ENCODE peak calls at places on chromosomes 6 and 20, in nine cellular contexts. One of them, this sample, is unnamed.

GRCh38 chr6:17450825-17451224 is 57.4 kb downstream of the CAP2 start:
- DNase-seq in H7: no peak
- DNase-seq in posterior cingulate gyrus: no peak
- DNase-seq in Calu3: no peak
- DNase-seq in heart right ventricle: no peak
- DNase-seq in hepatocyte: no peak
- DNase-seq in hypothalamus: no peak
- DNase-seq in HS-5: no peak
- DNase-seq in iris pigment epithelial cell: no peak
- DNase-seq in this sample: no peak

GRCh38 chr6:131976545-131977061 is 25.4 kb upstream of the CCN2 start:
- DNase-seq in HS-5: no peak
- DNase-seq in H7: no peak
- DNase-seq in Calu3: no peak
- DNase-seq in hepatocyte: no peak
- DNase-seq in posterior cingulate gyrus: no peak
- DNase-seq in iris pigment epithelial cell: peak; percentile 87
- DNase-seq in hypothalamus: no peak
- DNase-seq in heart right ventricle: no peak
- DNase-seq in this sample: no peak

GRCh38 chr20:50111829-50112495 is 988 bp downstream of the UBE2V1 start:
- DNase-seq in hypothalamus: no peak
- DNase-seq in hepatocyte: no peak
- DNase-seq in heart right ventricle: no peak
- DNase-seq in Calu3: no peak
- DNase-seq in iris pigment epithelial cell: no peak
- DNase-seq in H7: no peak
- DNase-seq in posterior cingulate gyrus: no peak
- DNase-seq in HS-5: no peak
- DNase-seq in this sample: no peak

GRCh38 chr6:43870660-43871061 is 100.7 kb downstream of the VEGFA start:
- DNase-seq in hepatocyte: no peak
- DNase-seq in hypothalamus: no peak
- DNase-seq in H7: no peak
- DNase-seq in posterior cingulate gyrus: no peak
- DNase-seq in HS-5: no peak
- DNase-seq in heart right ventricle: no peak
- DNase-seq in iris pigment epithelial cell: no peak
- DNase-seq in Calu3: no peak
- DNase-seq in this sample: no peak

GRCh38 chr6:113723182-113723581 is 134.0 kb upstream of the MARCKS start:
- DNase-seq in posterior cingulate gyrus: no peak
- DNase-seq in HS-5: no peak
- DNase-seq in hypothalamus: no peak
- DNase-seq in H7: no peak
- DNase-seq in iris pigment epithelial cell: peak; percentile 52
- DNase-seq in hepatocyte: peak; percentile 13
- DNase-seq in Calu3: no peak
- DNase-seq in heart right ventricle: no peak
- DNase-seq in this sample: no peak

GRCh38 chr6:27986928-27987725 is 30.1 kb downstream of the OR2B6 start:
- DNase-seq in H7: no peak
- DNase-seq in posterior cingulate gyrus: no peak
- DNase-seq in Calu3: no peak
- DNase-seq in hepatocyte: no peak
- DNase-seq in iris pigment epithelial cell: peak; percentile 67
- DNase-seq in heart right ventricle: no peak
- DNase-seq in hypothalamus: no peak
- DNase-seq in HS-5: peak; percentile 64
- DNase-seq in this sample: no peak

GRCh38 chr6:170505306-170505705 is 47.8 kb downstream of the PSMB1 start:
- DNase-seq in HS-5: no peak
- DNase-seq in hypothalamus: no peak
- DNase-seq in heart right ventricle: no peak
- DNase-seq in posterior cingulate gyrus: no peak
- DNase-seq in Calu3: no peak
- DNase-seq in hepatocyte: no peak
- DNase-seq in H7: no peak
- DNase-seq in iris pigment epithelial cell: no peak
- DNase-seq in this sample: no peak

GRCh38 chr6:129555206-129555832 is 154.7 kb downstream of the ARHGAP18 start:
- DNase-seq in hypothalamus: no peak
- DNase-seq in Calu3: no peak
- DNase-seq in posterior cingulate gyrus: no peak
- DNase-seq in hepatocyte: no peak
- DNase-seq in HS-5: no peak
- DNase-seq in H7: no peak
- DNase-seq in iris pigment epithelial cell: peak; percentile 71
- DNase-seq in heart right ventricle: no peak
- DNase-seq in this sample: no peak

GRCh38 chr6:31209137-31209536 is 38.7 kb upstream of the POU5F1 start:
- DNase-seq in HS-5: no peak
- DNase-seq in hypothalamus: no peak
- DNase-seq in iris pigment epithelial cell: no peak
- DNase-seq in Calu3: no peak
- DNase-seq in posterior cingulate gyrus: no peak
- DNase-seq in H7: no peak
- DNase-seq in heart right ventricle: no peak
- DNase-seq in hepatocyte: peak; percentile 30
- DNase-seq in this sample: no peak

GRCh38 chr20:36153754-36154695 is 515 bp upstream of the EPB41L1 start:
- DNase-seq in iris pigment epithelial cell: peak; percentile 54
- DNase-seq in posterior cingulate gyrus: peak; percentile 81
- DNase-seq in hepatocyte: peak; percentile 92
- DNase-seq in heart right ventricle: peak; percentile 91
- DNase-seq in hypothalamus: peak; percentile 90
- DNase-seq in Calu3: peak; percentile 93
- DNase-seq in H7: peak; percentile 96
- DNase-seq in HS-5: no peak
- DNase-seq in this sample: peak; percentile 78

GRCh38 chr20:13029687-13030510 is 21.1 kb downstream of the SPTLC3 start:
- DNase-seq in HS-5: peak; percentile 97
- DNase-seq in hepatocyte: peak; percentile 72
- DNase-seq in hypothalamus: no peak
- DNase-seq in Calu3: peak; percentile 69
- DNase-seq in heart right ventricle: no peak
- DNase-seq in posterior cingulate gyrus: no peak
- DNase-seq in H7: no peak
- DNase-seq in iris pigment epithelial cell: peak; percentile 73
- DNase-seq in this sample: no peak

GRCh38 chr6:439681-440167 is 48.2 kb downstream of the IRF4 start:
- DNase-seq in iris pigment epithelial cell: no peak
- DNase-seq in posterior cingulate gyrus: no peak
- DNase-seq in Calu3: no peak
- DNase-seq in heart right ventricle: peak; percentile 27
- DNase-seq in HS-5: no peak
- DNase-seq in hepatocyte: no peak
- DNase-seq in hypothalamus: no peak
- DNase-seq in H7: no peak
- DNase-seq in this sample: no peak

GRCh38 chr20:2815242-2815900 is 584 bp downstream of the C20orf141 start:
- DNase-seq in H7: peak; percentile 26
- DNase-seq in iris pigment epithelial cell: no peak
- DNase-seq in posterior cingulate gyrus: no peak
- DNase-seq in Calu3: no peak
- DNase-seq in hypothalamus: no peak
- DNase-seq in HS-5: no peak
- DNase-seq in hepatocyte: no peak
- DNase-seq in heart right ventricle: no peak
- DNase-seq in this sample: no peak

GRCh38 chr6:97958143-97958542 is 675.1 kb upstream of the MMS22L start:
- DNase-seq in hypothalamus: no peak
- DNase-seq in heart right ventricle: peak; percentile 4
- DNase-seq in HS-5: peak; percentile 10
- DNase-seq in Calu3: no peak
- DNase-seq in iris pigment epithelial cell: peak; percentile 16
- DNase-seq in hepatocyte: peak; percentile 10
- DNase-seq in posterior cingulate gyrus: no peak
- DNase-seq in H7: peak; percentile 19
- DNase-seq in this sample: no peak

GRCh38 chr6:35457907-35458306 is 5.8 kb downstream of the FANCE start:
- DNase-seq in heart right ventricle: no peak
- DNase-seq in Calu3: no peak
- DNase-seq in iris pigment epithelial cell: no peak
- DNase-seq in H7: no peak
- DNase-seq in posterior cingulate gyrus: no peak
- DNase-seq in hypothalamus: no peak
- DNase-seq in HS-5: no peak
- DNase-seq in hepatocyte: no peak
- DNase-seq in this sample: no peak

GRCh38 chr6:168362276-168362990 is 42.9 kb upstream of the DACT2 start:
- DNase-seq in heart right ventricle: no peak
- DNase-seq in Calu3: no peak
- DNase-seq in hypothalamus: no peak
- DNase-seq in hepatocyte: no peak
- DNase-seq in HS-5: no peak
- DNase-seq in posterior cingulate gyrus: no peak
- DNase-seq in H7: no peak
- DNase-seq in iris pigment epithelial cell: no peak
- DNase-seq in this sample: no peak

GRCh38 chr6:43278524-43279078 is 19.5 kb upstream of the SLC22A7 start:
- DNase-seq in HS-5: no peak
- DNase-seq in iris pigment epithelial cell: peak; percentile 16
- DNase-seq in posterior cingulate gyrus: no peak
- DNase-seq in hypothalamus: no peak
- DNase-seq in Calu3: no peak
- DNase-seq in heart right ventricle: no peak
- DNase-seq in H7: peak; percentile 57
- DNase-seq in hepatocyte: no peak
- DNase-seq in this sample: no peak

GRCh38 chr6:18585032-18585573 is 198.0 kb downstream of the RNF144B start:
- DNase-seq in posterior cingulate gyrus: no peak
- DNase-seq in H7: no peak
- DNase-seq in HS-5: peak; percentile 72
- DNase-seq in heart right ventricle: peak; percentile 18
- DNase-seq in iris pigment epithelial cell: peak; percentile 69
- DNase-seq in Calu3: peak; percentile 18
- DNase-seq in hypothalamus: peak; percentile 2
- DNase-seq in hepatocyte: peak; percentile 84
- DNase-seq in this sample: no peak

GRCh38 chr20:16580596-16580995 is 7.3 kb upstream of the KIF16B start:
- DNase-seq in posterior cingulate gyrus: no peak
- DNase-seq in iris pigment epithelial cell: no peak
- DNase-seq in hypothalamus: no peak
- DNase-seq in H7: no peak
- DNase-seq in Calu3: no peak
- DNase-seq in HS-5: no peak
- DNase-seq in heart right ventricle: no peak
- DNase-seq in hepatocyte: no peak
- DNase-seq in this sample: no peak

GRCh38 chr6:125188037-125188436 is 34.5 kb downstream of the TPD52L1 start:
- DNase-seq in HS-5: peak; percentile 24
- DNase-seq in Calu3: no peak
- DNase-seq in iris pigment epithelial cell: peak; percentile 80
- DNase-seq in hepatocyte: no peak
- DNase-seq in posterior cingulate gyrus: no peak
- DNase-seq in H7: no peak
- DNase-seq in hypothalamus: no peak
- DNase-seq in heart right ventricle: no peak
- DNase-seq in this sample: no peak

GRCh38 chr6:95593025-95593424 is 15.7 kb downstream of the MANEA start:
- DNase-seq in posterior cingulate gyrus: no peak
- DNase-seq in iris pigment epithelial cell: no peak
- DNase-seq in HS-5: no peak
- DNase-seq in hypothalamus: no peak
- DNase-seq in hepatocyte: no peak
- DNase-seq in heart right ventricle: no peak
- DNase-seq in Calu3: peak; percentile 18
- DNase-seq in H7: no peak
- DNase-seq in this sample: peak; percentile 63

GRCh38 chr6:16334671-16335070 is 96.3 kb downstream of the GMPR start:
- DNase-seq in iris pigment epithelial cell: peak; percentile 93
- DNase-seq in hypothalamus: no peak
- DNase-seq in hepatocyte: peak; percentile 63
- DNase-seq in Calu3: no peak
- DNase-seq in posterior cingulate gyrus: no peak
- DNase-seq in heart right ventricle: peak; percentile 67
- DNase-seq in H7: no peak
- DNase-seq in HS-5: no peak
- DNase-seq in this sample: no peak

GRCh38 chr20:63518351-63518861 is 2.2 kb upstream of the PPDPF start:
- DNase-seq in Calu3: no peak
- DNase-seq in HS-5: no peak
- DNase-seq in iris pigment epithelial cell: no peak
- DNase-seq in hypothalamus: no peak
- DNase-seq in hepatocyte: no peak
- DNase-seq in H7: peak; percentile 89
- DNase-seq in posterior cingulate gyrus: no peak
- DNase-seq in heart right ventricle: no peak
- DNase-seq in this sample: no peak

GRCh38 chr20:57468523-57469417 is 56.2 kb downstream of the CTCFL start:
- DNase-seq in hypothalamus: no peak
- DNase-seq in H7: no peak
- DNase-seq in posterior cingulate gyrus: no peak
- DNase-seq in HS-5: no peak
- DNase-seq in hepatocyte: no peak
- DNase-seq in iris pigment epithelial cell: no peak
- DNase-seq in heart right ventricle: no peak
- DNase-seq in Calu3: no peak
- DNase-seq in this sample: no peak

GRCh38 chr6:118843685-118844390 is 50.1 kb upstream of the ASF1A start:
- DNase-seq in hypothalamus: no peak
- DNase-seq in posterior cingulate gyrus: no peak
- DNase-seq in H7: no peak
- DNase-seq in HS-5: no peak
- DNase-seq in heart right ventricle: no peak
- DNase-seq in iris pigment epithelial cell: peak; percentile 60
- DNase-seq in hepatocyte: no peak
- DNase-seq in Calu3: no peak
- DNase-seq in this sample: no peak

GRCh38 chr6:124964084-124964763 is 2.0 kb downstream of the RNF217 start:
- DNase-seq in H7: no peak
- DNase-seq in hepatocyte: peak; percentile 37
- DNase-seq in Calu3: no peak
- DNase-seq in HS-5: no peak
- DNase-seq in heart right ventricle: no peak
- DNase-seq in hypothalamus: peak; percentile 7
- DNase-seq in posterior cingulate gyrus: no peak
- DNase-seq in iris pigment epithelial cell: peak; percentile 63
- DNase-seq in this sample: no peak

GRCh38 chr6:120378582-120379220 is 955.6 kb downstream of the TBC1D32 start:
- DNase-seq in H7: peak; percentile 28
- DNase-seq in hypothalamus: no peak
- DNase-seq in posterior cingulate gyrus: no peak
- DNase-seq in hepatocyte: peak; percentile 52
- DNase-seq in iris pigment epithelial cell: peak; percentile 8
- DNase-seq in heart right ventricle: no peak
- DNase-seq in HS-5: no peak
- DNase-seq in Calu3: no peak
- DNase-seq in this sample: no peak

GRCh38 chr6:33744895-33745546 is 1.7 kb downstream of the IP6K3 start:
- DNase-seq in hypothalamus: no peak
- DNase-seq in hepatocyte: peak; percentile 73
- DNase-seq in Calu3: no peak
- DNase-seq in heart right ventricle: no peak
- DNase-seq in HS-5: no peak
- DNase-seq in H7: peak; percentile 74
- DNase-seq in posterior cingulate gyrus: no peak
- DNase-seq in iris pigment epithelial cell: no peak
- DNase-seq in this sample: no peak

GRCh38 chr20:63234693-63235398 is 859 bp upstream of the BIRC7 start:
- DNase-seq in iris pigment epithelial cell: peak; percentile 18
- DNase-seq in H7: peak; percentile 92
- DNase-seq in hypothalamus: no peak
- DNase-seq in Calu3: peak; percentile 85
- DNase-seq in hepatocyte: peak; percentile 74
- DNase-seq in posterior cingulate gyrus: no peak
- DNase-seq in HS-5: no peak
- DNase-seq in heart right ventricle: no peak
- DNase-seq in this sample: no peak

GRCh38 chr20:41249371-41249770 is 68.2 kb downstream of the ZHX3 start:
- DNase-seq in H7: no peak
- DNase-seq in Calu3: no peak
- DNase-seq in heart right ventricle: peak; percentile 57
- DNase-seq in posterior cingulate gyrus: peak; percentile 54
- DNase-seq in hepatocyte: peak; percentile 60
- DNase-seq in hypothalamus: peak; percentile 29
- DNase-seq in iris pigment epithelial cell: peak; percentile 97
- DNase-seq in HS-5: peak; percentile 61
- DNase-seq in this sample: peak; percentile 82

GRCh38 chr20:30593572-30593971 is 663.9 kb upstream of the DEFB115 start:
- DNase-seq in hypothalamus: no peak
- DNase-seq in HS-5: no peak
- DNase-seq in H7: peak; percentile 68
- DNase-seq in Calu3: no peak
- DNase-seq in hepatocyte: no peak
- DNase-seq in posterior cingulate gyrus: no peak
- DNase-seq in iris pigment epithelial cell: no peak
- DNase-seq in heart right ventricle: no peak
- DNase-seq in this sample: no peak